ENCODE peak calls at places on chromosomes 4 and X, in eight cellular contexts. D is fibroblast of lung; I is GM23248; O is right cardiac atrium; A is dorsolateral prefrontal cortex; P is cardiac muscle cell; R is CD8-positive, alpha-beta T cell; N is gastrocnemius medialis. H is an unnamed sample.
A peak's percentile ranks its signal among the peaks of the same experiment; 100 is the strongest.

GRCh38 chr4:99180367-99181169 is 36.5 kb upstream of the ADH4 start:
- DNase-seq in D (peak; percentile 87), O (no peak), R (no peak), A (no peak), P (peak; percentile 78), I (peak; percentile 94), N (peak; percentile 31), H (peak; percentile 94)

GRCh38 chr4:40672528-40673522 is 43.2 kb upstream of the RBM47 start:
- DNase-seq in I (peak; percentile 93), A (no peak), N (peak; percentile 23), D (peak; percentile 91), P (peak; percentile 99), R (no peak), O (peak; percentile 20), H (peak; percentile 99)

GRCh38 chrX:16188687-16189086 is 21.4 kb downstream of the MAGEB17 start:
- DNase-seq in I (peak; percentile 56), P (no peak), N (no peak), D (no peak), O (no peak), A (no peak), R (no peak), H (peak; percentile 27)

GRCh38 chrX:71292669-71293379 is 8.7 kb upstream of the ITGB1BP2 start:
- DNase-seq in R (no peak), D (peak; percentile 33), P (no peak), N (no peak), O (no peak), I (peak; percentile 57), A (no peak), H (peak; percentile 45)

GRCh38 chr4:186651624-186652023 is 72.0 kb downstream of the FAT1 start:
- DNase-seq in I (no peak), O (peak; percentile 53), N (peak; percentile 25), A (peak; percentile 57), P (peak; percentile 29), R (no peak), D (peak; percentile 52), H (no peak)

GRCh38 chr4:163175971-163176958 is 9.6 kb upstream of the NAF1 start:
- DNase-seq in A (no peak), D (no peak), P (no peak), I (no peak), O (no peak), R (no peak), N (no peak), H (no peak)

GRCh38 chrX:153465691-153466380 is 4.5 kb downstream of the HAUS7 start:
- DNase-seq in P (no peak), O (no peak), D (no peak), I (no peak), R (no peak), N (no peak), A (no peak), H (no peak)

GRCh38 chr4:125359960-125360628 is 45.3 kb downstream of the FAT4 start:
- DNase-seq in A (no peak), N (no peak), I (peak; percentile 7), O (no peak), D (no peak), R (no peak), P (no peak), H (no peak)

GRCh38 chr4:185779520-185779919 is 32.5 kb downstream of the SORBS2 start:
- DNase-seq in D (no peak), O (no peak), P (no peak), I (peak; percentile 24), N (no peak), A (no peak), R (no peak), H (no peak)

GRCh38 chr4:170672571-170672970 is 582.8 kb upstream of the AADAT start:
- DNase-seq in O (no peak), N (no peak), A (no peak), P (no peak), R (no peak), I (peak; percentile 36), D (no peak), H (peak; percentile 57)

GRCh38 chr4:128379860-128380259 is 92.2 kb upstream of the PGRMC2 start:
- DNase-seq in I (peak; percentile 57), P (peak; percentile 61), N (peak; percentile 47), A (no peak), D (peak; percentile 51), R (no peak), O (peak; percentile 27), H (peak; percentile 42)

GRCh38 chr4:173025131-173025530 is 143.5 kb upstream of the GALNT7 start:
- DNase-seq in D (peak; percentile 85), O (no peak), A (peak; percentile 25), N (no peak), P (peak; percentile 83), I (peak; percentile 77), R (no peak), H (peak; percentile 77)

GRCh38 chr4:86891785-86892638 is at the start of gene C4orf36:
- DNase-seq in P (peak; percentile 54), O (peak; percentile 63), R (no peak), N (peak; percentile 30), A (peak; percentile 71), I (peak; percentile 69), D (peak; percentile 45), H (peak; percentile 40)

GRCh38 chr4:123659759-123660158 is 263.2 kb downstream of the SPRY1 start:
- DNase-seq in D (peak; percentile 42), P (no peak), N (no peak), R (no peak), O (no peak), A (no peak), I (no peak), H (peak; percentile 12)

GRCh38 chrX:73213734-73214133 is 917 bp downstream of the NAP1L2 start:
- DNase-seq in N (no peak), A (no peak), I (no peak), O (no peak), D (no peak), P (no peak), R (no peak), H (no peak)

GRCh38 chrX:73215263-73215662 is 612 bp upstream of the NAP1L2 start:
- DNase-seq in R (no peak), O (no peak), N (no peak), D (no peak), A (no peak), I (no peak), P (no peak), H (no peak)

DNA sequence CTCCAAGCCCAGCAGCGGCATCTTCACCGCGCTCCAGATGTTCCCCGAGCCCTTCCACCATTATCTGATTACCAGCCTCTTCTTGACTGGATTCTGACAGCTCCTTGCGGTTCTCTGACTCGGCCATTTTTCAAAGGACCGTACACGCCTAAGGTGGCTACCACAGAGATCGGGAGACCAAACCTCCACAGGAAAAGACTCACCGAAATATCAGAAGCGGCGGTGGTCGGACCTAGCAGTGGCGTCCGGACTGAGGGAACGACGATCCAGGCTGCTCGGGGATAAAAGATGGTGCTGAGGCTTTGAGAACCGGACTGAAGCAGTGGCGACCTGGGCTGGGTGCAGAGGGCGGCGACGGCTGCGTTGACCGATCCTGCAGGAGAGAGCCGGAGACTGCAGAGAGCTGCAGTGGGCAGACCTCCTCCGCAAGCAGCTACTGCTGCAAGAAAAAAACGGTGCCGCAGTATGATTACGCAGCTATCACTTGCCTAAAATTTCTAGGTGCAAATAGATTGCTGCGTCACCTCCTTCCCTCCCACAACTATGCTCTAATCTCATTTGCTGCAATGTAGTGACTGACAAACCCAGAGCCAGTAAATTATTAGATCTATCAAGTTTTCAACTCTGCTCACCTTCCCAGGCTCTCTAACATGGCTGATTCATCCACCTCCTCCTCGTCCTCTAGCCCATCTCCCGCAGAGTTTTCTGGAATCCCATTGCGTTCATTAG is at the start of gene NAP1L2:
- DNase-seq in N (no peak), O (peak; percentile 28), P (peak; percentile 6), R (no peak), A (peak; percentile 56), I (peak; percentile 33), D (no peak), H (peak; percentile 16)
- H3K4me3 ChIP-seq in N (peak within 1 kb of the TSS; percentile 54), O (peak within 1 kb of the TSS; percentile 81), P (peak within 1 kb of the TSS; percentile 57), R (peak within 1 kb of the TSS; percentile 55), A (peak within 1 kb of the TSS; percentile 74), I (peak within 1 kb of the TSS; percentile 66), D (peak within 1 kb of the TSS; percentile 54), H (peak within 1 kb of the TSS; percentile 28)

GRCh38 chrX:37332987-37333658 is 16.0 kb upstream of the PRRG1 start:
- DNase-seq in R (no peak), D (no peak), O (no peak), A (no peak), I (no peak), N (no peak), P (peak; percentile 43), H (no peak)
- H3K4me3 ChIP-seq in R (no peak overlapping the region), D (no peak overlapping the region), O (no peak overlapping the region), A (no peak overlapping the region), I (no peak overlapping the region), N (peak overlapping the region; percentile 13), P (no peak overlapping the region), H (no peak overlapping the region)

GRCh38 chrX:119693032-119693995 is at the start of gene SEPTIN6:
- DNase-seq in N (peak; percentile 38), I (peak; percentile 72), O (peak; percentile 78), R (peak; percentile 71), A (peak; percentile 51), D (peak; percentile 58), P (peak; percentile 79), H (peak; percentile 46)

GRCh38 chrX:119688856-119689455 is 4.0 kb downstream of the SEPTIN6 start:
- DNase-seq in D (no peak), I (no peak), N (no peak), A (no peak), R (no peak), O (no peak), P (no peak), H (no peak)

GRCh38 chrX:119692241-119693031 is 532 bp downstream of the SEPTIN6 start:
- DNase-seq in A (peak; percentile 33), P (peak; percentile 54), O (peak; percentile 58), R (peak; percentile 39), I (peak; percentile 66), N (no peak), D (peak; percentile 74), H (peak; percentile 64)

GRCh38 chrX:119693996-119694451 is 1.1 kb upstream of the SEPTIN6 start:
- DNase-seq in D (no peak), P (no peak), R (no peak), O (peak; percentile 27), A (no peak), N (no peak), I (no peak), H (no peak)

DNA sequence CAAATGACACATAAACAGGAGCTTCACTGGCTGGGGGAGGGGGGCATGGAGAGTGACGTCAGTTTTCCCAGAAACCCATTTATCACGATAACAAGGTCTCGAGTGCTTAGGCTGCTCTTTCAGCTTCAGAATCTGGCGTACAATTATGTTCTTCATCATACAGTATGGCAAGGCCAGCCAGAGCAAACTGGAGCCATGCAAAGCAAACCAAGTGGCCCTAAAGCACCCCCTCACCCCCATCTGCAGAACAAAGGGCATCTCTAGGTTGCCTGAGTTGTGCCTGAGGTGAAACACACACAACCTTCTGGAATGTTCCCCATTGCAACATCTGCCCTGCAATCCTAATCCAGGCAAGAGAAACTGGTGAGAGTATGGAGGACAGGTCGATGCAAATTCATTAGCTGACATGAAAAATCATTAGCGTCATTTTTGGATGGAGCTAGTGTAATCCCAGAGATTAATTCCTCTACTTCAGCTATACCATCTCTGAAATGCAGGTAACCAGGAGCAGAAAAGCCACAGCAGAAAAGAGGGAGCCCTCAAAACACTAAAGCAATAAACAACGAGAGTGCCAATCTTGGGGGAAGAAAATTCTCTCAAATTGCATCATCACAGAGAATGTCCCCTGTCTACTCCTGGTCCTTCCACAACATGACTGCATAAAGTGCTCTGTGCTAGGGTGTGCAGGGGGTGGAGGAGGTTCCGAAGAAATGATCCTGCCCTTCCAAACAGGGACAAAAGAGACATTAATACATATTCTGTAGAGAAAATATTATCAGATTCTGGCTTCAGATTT is 1.8 kb downstream of the SEPTIN6 start:
- DNase-seq in R (no peak), I (peak; percentile 69), A (no peak), D (peak; percentile 42), O (no peak), N (no peak), P (peak; percentile 70), H (peak; percentile 68)
- H3K4me3 ChIP-seq in R (peak overlapping the region; percentile 74), I (peak overlapping the region; percentile 80), A (peak overlapping the region; percentile 78), D (no peak overlapping the region), O (no peak overlapping the region), N (no peak overlapping the region), P (no peak overlapping the region), H (no peak overlapping the region)

GRCh38 chr4:7297374-7297773 is 105.0 kb downstream of the SORCS2 start:
- DNase-seq in R (no peak), O (no peak), I (no peak), D (no peak), A (no peak), P (no peak), N (no peak), H (no peak)
- H3K4me3 ChIP-seq in R (no peak overlapping the region), O (no peak overlapping the region), I (no peak overlapping the region), D (no peak overlapping the region), A (no peak overlapping the region), P (no peak overlapping the region), N (no peak overlapping the region), H (no peak overlapping the region)